ENCODE peak calls at places on chromosomes 1 and 21, in seven cellular contexts. R, H, C, K, M, J and E are unnamed samples. For H3K4me1, the result is how much of the 10 kb centered on the place peaks cover.

GRCh38 chr1:79117376-79117775 is 110.8 kb upstream of the ADGRL4 start:
- DNase-seq in R (no peak), H (no peak), C (no peak), K (no peak), M (no peak), J (no peak), E (no peak)

GRCh38 chr21:43827015-43827611 is 37.7 kb downstream of the RRP1 start:
- DNase-seq in R (no peak), H (no peak), C (no peak), K (peak), M (no peak), J (no peak), E (peak)

GRCh38 chr1:94071391-94071790 is 49.6 kb downstream of the ABCA4 start:
- DNase-seq in R (no peak), H (no peak), C (no peak), K (no peak), M (no peak), J (no peak), E (no peak)

GRCh38 chr1:83887483-83887882 is 111.4 kb downstream of the TTLL7 start:
- DNase-seq in R (no peak), H (no peak), C (no peak), K (no peak), M (no peak), J (no peak), E (no peak)

GRCh38 chr1:212234431-212235298 is 50.5 kb upstream of the PPP2R5A start:
- DNase-seq in R (peak), H (no peak), C (peak), K (peak), M (no peak), J (no peak), E (peak)

GRCh38 chr1:2199042-2199810 is 4.7 kb upstream of the FAAP20 start:
- DNase-seq in R (peak), H (peak), C (peak), K (peak), M (no peak), J (peak), E (peak)

GRCh38 chr1:110436635-110437034 is 14.3 kb upstream of the PROK1 start:
- DNase-seq in R (no peak), H (no peak), C (no peak), K (peak), M (no peak), J (no peak), E (no peak)

GRCh38 chr21:37149411-37149810 is 76.4 kb downstream of the TTC3 start:
- DNase-seq in R (no peak), H (no peak), C (no peak), K (no peak), M (no peak), J (no peak), E (no peak)

GRCh38 chr1:79617777-79618176 is 611.2 kb upstream of the ADGRL4 start:
- DNase-seq in R (no peak), H (no peak), C (no peak), K (no peak), M (no peak), J (no peak), E (no peak)

GRCh38 chr1:15154480-15155036 is 1.0 kb downstream of the TMEM51 start:
- DNase-seq in R (no peak), H (no peak), C (peak), K (peak), M (no peak), J (no peak), E (peak)

GRCh38 chr1:152917794-152918193 is 9.4 kb downstream of the IVL start:
- DNase-seq in R (no peak), H (no peak), C (no peak), K (no peak), M (no peak), J (no peak), E (no peak)

GRCh38 chr1:115814685-115815398 is 26.1 kb downstream of the NHLH2 start:
- DNase-seq in R (no peak), H (no peak), C (no peak), K (no peak), M (no peak), J (no peak), E (no peak)

GRCh38 chr1:92291372-92291999 is 7.3 kb downstream of the GLMN start:
- DNase-seq in R (no peak), H (no peak), C (no peak), K (peak), M (no peak), J (no peak), E (no peak)

GRCh38 chr1:161335796-161336195 is 21.6 kb downstream of the SDHC start:
- DNase-seq in R (no peak), H (no peak), C (no peak), K (no peak), M (no peak), J (no peak), E (no peak)

GRCh38 chr1:180254854-180255253 is 24.8 kb downstream of the LHX4 start:
- DNase-seq in R (no peak), H (no peak), C (no peak), K (no peak), M (no peak), J (no peak), E (peak)

GRCh38 chr1:21655748-21656147 is 13.4 kb downstream of the RAP1GAP start:
- DNase-seq in R (no peak), H (no peak), C (no peak), K (no peak), M (no peak), J (no peak), E (no peak)

GRCh38 chr1:212669102-212669501 is 30.5 kb downstream of the BATF3 start:
- DNase-seq in R (no peak), H (no peak), C (no peak), K (no peak), M (no peak), J (no peak), E (no peak)

GRCh38 chr1:43439781-43440180 is 13.9 kb downstream of the HYI start:
- DNase-seq in R (no peak), H (no peak), C (no peak), K (no peak), M (no peak), J (no peak), E (no peak)

GRCh38 chr1:53047737-53048344 is 14.2 kb upstream of the PODN start:
- DNase-seq in R (no peak), H (no peak), C (no peak), K (no peak), M (no peak), J (no peak), E (no peak)

GRCh38 chr1:181386951-181387350 is 96.4 kb upstream of the CACNA1E start:
- DNase-seq in R (no peak), H (no peak), C (no peak), K (no peak), M (no peak), J (no peak), E (no peak)

GRCh38 chr1:19412654-19413053 is 72.7 kb downstream of the CAPZB start:
- DNase-seq in R (no peak), H (no peak), C (no peak), K (no peak), M (no peak), J (no peak), E (no peak)

GRCh38 chr1:19411612-19412011 is 73.7 kb downstream of the CAPZB start:
- DNase-seq in R (no peak), H (no peak), C (no peak), K (no peak), M (no peak), J (no peak), E (no peak)

GRCh38 chr1:19407494-19408096 is 77.7 kb downstream of the CAPZB start:
- DNase-seq in R (no peak), H (no peak), C (no peak), K (no peak), M (no peak), J (no peak), E (no peak)

GRCh38 chr1:19409477-19410086 is 75.8 kb downstream of the CAPZB start:
- DNase-seq in R (no peak), H (no peak), C (no peak), K (no peak), M (no peak), J (no peak), E (no peak)

DNA sequence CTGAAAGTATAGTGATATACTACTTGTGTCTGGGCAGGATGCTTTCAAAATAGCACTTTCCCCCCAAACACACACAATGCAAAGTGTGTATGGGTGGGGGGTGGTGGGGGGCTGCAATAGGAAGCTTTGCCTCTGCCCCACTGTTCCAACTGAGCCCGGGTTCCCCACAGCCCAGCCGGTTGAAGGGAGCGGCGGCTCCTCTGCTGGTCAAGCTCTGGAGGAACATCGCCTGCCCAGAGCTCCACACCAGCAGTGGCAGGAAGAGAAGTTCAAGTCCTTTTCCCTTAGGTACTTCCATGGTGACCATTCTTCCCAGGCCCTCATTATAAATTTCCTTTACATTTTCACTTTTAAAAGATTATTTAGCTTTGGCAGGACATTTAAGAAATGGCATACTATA is 74.9 kb downstream of the CAPZB start:
- DNase-seq in R (no peak), H (no peak), C (no peak), K (no peak), M (no peak), J (no peak), E (no peak)
- H3K27ac ChIP-seq in R (no peak), H (peak), C (no peak), K (no peak), M (peak), J (no peak), E (no peak)

GRCh38 chr1:202805886-202806511 is 2.2 kb downstream of the KDM5B start:
- DNase-seq in R (no peak), H (no peak), C (no peak), K (no peak), M (no peak), J (no peak), E (no peak)
- H3K4me1 ChIP-seq in R (under half), H (under half), C (under half), K (under half), M (under half), J (under half), E (under half)

DNA sequence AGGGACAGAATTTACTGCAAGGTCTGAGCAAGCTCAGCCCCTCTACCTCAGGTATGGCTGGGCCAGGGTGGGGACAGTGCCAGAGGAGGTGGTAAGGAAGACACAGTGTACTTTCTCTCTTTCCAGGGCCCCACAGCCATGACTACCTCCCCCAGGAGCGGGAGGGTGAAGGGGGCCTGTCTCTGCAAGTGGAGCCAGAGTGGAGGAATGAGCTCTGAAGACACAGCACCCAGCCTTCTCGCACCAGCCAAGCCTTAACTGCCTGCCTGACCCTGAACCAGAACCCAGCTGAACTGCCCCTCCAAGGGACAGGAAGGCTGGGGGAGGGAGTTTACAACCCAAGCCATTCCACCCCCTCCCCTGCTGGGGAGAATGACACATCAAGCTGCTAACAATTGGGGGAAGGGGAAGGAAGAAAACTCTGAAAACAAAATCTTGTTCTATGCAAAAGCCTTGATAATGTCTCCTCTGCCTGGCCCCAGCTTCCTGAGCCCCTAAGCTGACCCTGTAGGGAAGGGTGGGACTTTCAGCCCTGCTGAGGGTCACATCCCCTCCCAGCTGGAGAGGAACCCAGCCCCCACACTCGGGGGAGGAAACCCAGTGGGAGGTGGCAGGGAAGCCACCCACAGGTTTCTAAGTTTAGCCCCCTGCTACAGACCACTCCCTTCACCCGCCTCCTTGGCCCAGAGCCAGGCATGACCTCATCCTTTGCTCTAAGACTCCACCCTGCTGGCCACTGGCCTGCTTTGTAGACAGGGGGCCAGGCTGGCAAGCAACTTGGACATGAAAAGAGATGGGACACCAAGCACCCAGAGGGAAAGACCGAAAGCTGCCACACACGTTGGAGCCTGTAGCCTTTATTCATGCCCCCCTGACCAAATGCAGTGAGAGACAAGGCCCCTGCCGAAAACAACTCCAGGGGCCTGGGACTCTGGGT is 6.4 kb downstream of the RHOC start:
- DNase-seq in R (peak), H (peak), C (peak), K (peak), M (no peak), J (peak), E (peak)
- H3K27ac ChIP-seq in R (peak), H (peak), C (peak), K (peak), M (peak), J (no peak), E (peak)

DNA sequence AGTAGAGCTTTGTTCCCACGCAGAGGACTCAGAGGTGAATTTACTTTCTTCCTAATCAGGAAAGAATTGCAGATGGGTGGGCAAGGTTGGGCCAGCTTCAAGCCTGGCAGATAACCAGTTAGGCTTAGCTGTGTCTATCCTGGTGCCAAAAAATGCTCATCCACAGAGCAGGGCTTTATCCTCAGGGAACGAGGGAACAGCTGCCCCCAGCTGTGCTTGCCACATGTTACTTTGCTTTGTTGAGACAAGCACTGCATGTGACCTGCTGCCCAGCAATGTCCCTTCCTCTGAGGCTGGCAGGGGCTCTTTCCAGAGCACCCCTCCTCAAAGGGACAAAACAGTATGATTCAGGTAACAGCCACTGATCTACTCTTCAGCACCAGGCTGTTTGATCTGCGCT is 505.1 kb upstream of the USP24 start:
- DNase-seq in R (peak), H (no peak), C (peak), K (peak), M (no peak), J (no peak), E (no peak)
- H3K4me1 ChIP-seq in R (under half), H (under half), C (under half), K (under half), M (under half), J (under half), E (under half)

DNA sequence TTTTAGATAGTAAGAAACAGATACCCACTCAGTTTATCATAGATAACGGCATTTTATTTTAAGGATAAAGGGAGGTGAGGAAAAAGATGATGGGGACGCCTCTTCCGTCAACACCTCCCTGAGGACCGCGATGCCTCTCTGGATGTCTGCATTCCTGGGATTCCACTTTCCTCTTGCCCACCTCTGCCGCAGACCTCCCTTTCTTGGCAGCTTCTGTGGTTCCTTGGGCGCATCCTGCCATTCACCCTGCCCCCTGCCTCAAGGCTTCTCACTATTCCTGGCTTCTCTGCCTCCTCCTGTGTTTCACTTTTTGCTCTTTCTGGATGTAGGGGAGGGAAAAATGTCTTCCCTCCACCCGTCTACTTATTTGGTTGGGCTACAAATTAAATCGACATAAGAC is 19.9 kb downstream of the HUNK start:
- DNase-seq in R (no peak), H (no peak), C (no peak), K (no peak), M (no peak), J (no peak), E (no peak)
- H3K27ac ChIP-seq in R (no peak), H (peak), C (no peak), K (no peak), M (no peak), J (no peak), E (no peak)

GRCh38 chr1:54325705-54326461 is 80.3 kb downstream of the SSBP3 start:
- DNase-seq in R (no peak), H (no peak), C (peak), K (no peak), M (no peak), J (no peak), E (no peak)
- H3K4me1 ChIP-seq in R (under half), H (under half), C (half or more), K (half or more), M (half or more), J (under half), E (under half)

GRCh38 chr1:30762931-30763653 is 5.5 kb upstream of the LAPTM5 start:
- DNase-seq in R (no peak), H (no peak), C (no peak), K (no peak), M (no peak), J (no peak), E (no peak)
- H3K27ac ChIP-seq in R (no peak), H (no peak), C (no peak), K (no peak), M (peak), J (no peak), E (no peak)

GRCh38 chr1:10674222-10674621 is 122.2 kb downstream of the CASZ1 start:
- DNase-seq in R (no peak), H (no peak), C (no peak), K (no peak), M (no peak), J (no peak), E (no peak)
- H3K4me1 ChIP-seq in R (under half), H (under half), C (under half), K (half or more), M (half or more), J (under half), E (under half)

DNA sequence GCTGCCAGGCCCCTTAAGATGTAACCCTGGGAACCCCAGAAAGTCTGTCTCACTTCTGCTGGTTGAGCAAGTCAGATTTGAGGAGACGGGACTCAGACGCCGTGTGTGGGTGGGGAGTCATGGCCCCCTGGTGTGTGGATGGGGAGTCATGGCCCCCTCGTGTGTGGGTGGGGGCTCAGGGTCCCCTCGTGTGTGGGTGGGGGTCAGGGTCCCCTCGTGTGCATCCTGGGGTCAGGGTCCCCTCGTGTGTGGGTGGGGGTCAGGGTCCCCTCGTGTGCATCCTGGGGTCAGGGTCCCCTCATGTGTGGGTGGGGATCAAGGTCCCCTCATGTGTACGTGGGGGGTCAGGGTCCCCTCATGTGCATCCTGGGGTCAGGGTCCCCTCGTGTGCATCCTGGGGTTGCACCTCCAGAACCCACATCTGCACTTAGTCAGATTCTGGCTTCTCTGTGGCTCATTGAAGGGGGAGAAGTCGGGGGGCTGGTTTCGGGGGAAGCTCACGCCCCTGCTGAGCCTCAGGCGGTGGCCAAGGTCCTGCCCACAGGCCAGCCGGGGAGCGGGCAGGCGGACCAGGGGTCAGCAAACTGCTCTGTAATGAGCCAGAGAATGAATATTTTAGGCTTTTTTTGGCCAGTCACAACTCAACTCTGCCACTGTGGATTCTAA is 33.4 kb upstream of the POFUT2 start:
- DNase-seq in R (no peak), H (no peak), C (peak), K (no peak), M (no peak), J (no peak), E (peak)
- H3K27ac ChIP-seq in R (peak), H (peak), C (peak), K (no peak), M (peak), J (no peak), E (peak)

DNA sequence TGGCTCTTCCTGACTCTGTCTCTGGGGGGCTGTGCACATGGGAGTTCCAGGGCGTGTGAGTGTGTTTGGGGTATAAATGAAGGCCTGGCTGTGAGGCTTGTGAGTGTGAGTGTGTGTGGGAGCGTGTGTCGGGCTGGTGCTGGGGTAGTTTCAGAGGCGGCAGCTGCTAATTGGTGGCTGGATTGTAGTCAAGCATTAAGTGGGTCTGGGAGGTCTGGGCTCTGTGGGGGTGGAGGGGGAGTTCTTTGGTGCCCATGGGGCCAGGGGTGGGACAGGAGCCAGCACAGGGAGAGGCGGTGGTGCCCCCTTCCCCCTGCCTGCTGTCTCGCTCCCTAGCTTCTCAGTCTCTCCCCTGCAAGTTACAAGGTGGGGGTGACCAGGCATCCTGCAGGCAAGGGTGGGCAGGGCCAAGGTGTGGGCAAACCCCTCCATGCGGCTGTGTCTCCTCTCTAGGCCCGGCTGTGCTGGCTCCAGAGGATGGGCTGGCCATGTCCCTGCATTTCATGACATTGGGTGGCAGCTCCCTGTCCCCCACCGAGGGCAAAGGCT is 14.5 kb downstream of the NTRK1 start:
- DNase-seq in R (no peak), H (no peak), C (no peak), K (no peak), M (no peak), J (no peak), E (no peak)
- H3K4me1 ChIP-seq in R (under half), H (under half), C (under half), K (under half), M (under half), J (under half), E (under half)